ENCODE peak calls at places on chromosomes 5 and 9, in seven cellular contexts. One of them, this sample, is unnamed.

GRCh38 chr5:59656351-59657254 is 236.9 kb downstream of the PDE4D start:
- DNase-seq in aorta: no peak
- DNase-seq in Calu3: no peak
- DNase-seq in left lung: no peak
- DNase-seq in stimulated activated CD4-positive, alpha-beta T cell treated with anti-CD3 and anti-CD28 coated beads, TNF-alpha, amount 100 ng/mL, for 48 hours: no peak
- DNase-seq in HuH-7.5: no peak
- DNase-seq in activated T-helper 1 cell treated with Interleukin-2 at 50 U/mL for 16 hours: no peak
- DNase-seq in this sample: no peak

GRCh38 chr5:156883316-156883875 is 33.3 kb downstream of the PPP1R2B start:
- DNase-seq in aorta: no peak
- DNase-seq in Calu3: no peak
- DNase-seq in left lung: no peak
- DNase-seq in stimulated activated CD4-positive, alpha-beta T cell treated with anti-CD3 and anti-CD28 coated beads, TNF-alpha, amount 100 ng/mL, for 48 hours: no peak
- DNase-seq in HuH-7.5: no peak
- DNase-seq in activated T-helper 1 cell treated with Interleukin-2 at 50 U/mL for 16 hours: no peak
- DNase-seq in this sample: no peak

GRCh38 chr9:129858167-129858962 is 23.1 kb downstream of the USP20 start:
- DNase-seq in aorta: no peak
- DNase-seq in Calu3: no peak
- DNase-seq in left lung: no peak
- DNase-seq in stimulated activated CD4-positive, alpha-beta T cell treated with anti-CD3 and anti-CD28 coated beads, TNF-alpha, amount 100 ng/mL, for 48 hours: no peak
- DNase-seq in HuH-7.5: no peak
- DNase-seq in activated T-helper 1 cell treated with Interleukin-2 at 50 U/mL for 16 hours: no peak
- DNase-seq in this sample: no peak

GRCh38 chr5:37045703-37046102 is 169.1 kb downstream of the NIPBL start:
- DNase-seq in aorta: no peak
- DNase-seq in Calu3: no peak
- DNase-seq in left lung: no peak
- DNase-seq in stimulated activated CD4-positive, alpha-beta T cell treated with anti-CD3 and anti-CD28 coated beads, TNF-alpha, amount 100 ng/mL, for 48 hours: no peak
- DNase-seq in HuH-7.5: no peak
- DNase-seq in activated T-helper 1 cell treated with Interleukin-2 at 50 U/mL for 16 hours: no peak
- DNase-seq in this sample: peak; percentile 8

GRCh38 chr9:95171596-95171995 is 145.9 kb downstream of the FANCC start:
- DNase-seq in aorta: no peak
- DNase-seq in Calu3: no peak
- DNase-seq in left lung: no peak
- DNase-seq in stimulated activated CD4-positive, alpha-beta T cell treated with anti-CD3 and anti-CD28 coated beads, TNF-alpha, amount 100 ng/mL, for 48 hours: no peak
- DNase-seq in HuH-7.5: no peak
- DNase-seq in activated T-helper 1 cell treated with Interleukin-2 at 50 U/mL for 16 hours: no peak
- DNase-seq in this sample: no peak

GRCh38 chr9:33164138-33164809 is 2.9 kb downstream of the B4GALT1 start:
- DNase-seq in aorta: no peak
- DNase-seq in Calu3: no peak
- DNase-seq in left lung: no peak
- DNase-seq in stimulated activated CD4-positive, alpha-beta T cell treated with anti-CD3 and anti-CD28 coated beads, TNF-alpha, amount 100 ng/mL, for 48 hours: no peak
- DNase-seq in HuH-7.5: no peak
- DNase-seq in activated T-helper 1 cell treated with Interleukin-2 at 50 U/mL for 16 hours: no peak
- DNase-seq in this sample: no peak

GRCh38 chr9:98324801-98325200 is 69.4 kb upstream of the TBC1D2 start:
- DNase-seq in aorta: no peak
- DNase-seq in Calu3: no peak
- DNase-seq in left lung: no peak
- DNase-seq in stimulated activated CD4-positive, alpha-beta T cell treated with anti-CD3 and anti-CD28 coated beads, TNF-alpha, amount 100 ng/mL, for 48 hours: no peak
- DNase-seq in HuH-7.5: no peak
- DNase-seq in activated T-helper 1 cell treated with Interleukin-2 at 50 U/mL for 16 hours: no peak
- DNase-seq in this sample: no peak

GRCh38 chr5:68911840-68912690 is 181.7 kb upstream of the SLC30A5 start:
- DNase-seq in aorta: no peak
- DNase-seq in Calu3: no peak
- DNase-seq in left lung: no peak
- DNase-seq in stimulated activated CD4-positive, alpha-beta T cell treated with anti-CD3 and anti-CD28 coated beads, TNF-alpha, amount 100 ng/mL, for 48 hours: no peak
- DNase-seq in HuH-7.5: no peak
- DNase-seq in activated T-helper 1 cell treated with Interleukin-2 at 50 U/mL for 16 hours: no peak
- DNase-seq in this sample: no peak

GRCh38 chr5:165457854-165458481 is 1952.5 kb downstream of the MAT2B start:
- DNase-seq in aorta: no peak
- DNase-seq in Calu3: peak; percentile 42
- DNase-seq in left lung: no peak
- DNase-seq in stimulated activated CD4-positive, alpha-beta T cell treated with anti-CD3 and anti-CD28 coated beads, TNF-alpha, amount 100 ng/mL, for 48 hours: no peak
- DNase-seq in HuH-7.5: no peak
- DNase-seq in activated T-helper 1 cell treated with Interleukin-2 at 50 U/mL for 16 hours: no peak
- DNase-seq in this sample: no peak

GRCh38 chr5:98096155-98096554 is 677.3 kb upstream of the RGMB start:
- DNase-seq in aorta: no peak
- DNase-seq in Calu3: no peak
- DNase-seq in left lung: no peak
- DNase-seq in stimulated activated CD4-positive, alpha-beta T cell treated with anti-CD3 and anti-CD28 coated beads, TNF-alpha, amount 100 ng/mL, for 48 hours: no peak
- DNase-seq in HuH-7.5: no peak
- DNase-seq in activated T-helper 1 cell treated with Interleukin-2 at 50 U/mL for 16 hours: no peak
- DNase-seq in this sample: no peak

GRCh38 chr5:67910599-67910998 is 305.0 kb upstream of the PIK3R1 start:
- DNase-seq in aorta: no peak
- DNase-seq in Calu3: no peak
- DNase-seq in left lung: no peak
- DNase-seq in stimulated activated CD4-positive, alpha-beta T cell treated with anti-CD3 and anti-CD28 coated beads, TNF-alpha, amount 100 ng/mL, for 48 hours: no peak
- DNase-seq in HuH-7.5: no peak
- DNase-seq in activated T-helper 1 cell treated with Interleukin-2 at 50 U/mL for 16 hours: no peak
- DNase-seq in this sample: no peak

This sample was measured in substantia nigra.